ENCODE peak calls at places on chromosomes 3 and 15, in seven cellular contexts. D is uterus, H is cardiac muscle cell, K is WERI-Rb-1, G is Calu3, N is foreskin keratinocyte, W is dorsolateral prefrontal cortex. I is an unnamed sample.

GRCh38 chr15:38671675-38672141 is 107.1 kb upstream of the RASGRP1 start:
- DNase-seq in D (no peak), H (no peak), K (no peak), G (no peak), N (no peak), W (no peak), I (no peak)

GRCh38 chr3:45552773-45553371 is 41.7 kb upstream of the LIMD1 start:
- DNase-seq in D (no peak), H (no peak), K (no peak), G (no peak), N (no peak), W (no peak), I (no peak)

GRCh38 chr15:78353093-78353492 is 12.9 kb downstream of the CRABP1 start:
- DNase-seq in D (no peak), H (no peak), K (no peak), G (no peak), N (no peak), W (no peak), I (no peak)

GRCh38 chr3:14784087-14784596 is 34.6 kb upstream of the FGD5 start:
- DNase-seq in D (no peak), H (peak), K (no peak), G (no peak), N (no peak), W (no peak), I (peak)

GRCh38 chr3:16290007-16290826 is 25.2 kb downstream of the OXNAD1 start:
- DNase-seq in D (peak), H (peak), K (peak), G (peak), N (peak), W (no peak), I (no peak)

GRCh38 chr3:175343946-175344345 is 484.8 kb downstream of the NAALADL2 start:
- DNase-seq in D (no peak), H (no peak), K (no peak), G (no peak), N (no peak), W (no peak), I (no peak)

GRCh38 chr3:11522398-11522715 is 121.4 kb downstream of the VGLL4 start:
- DNase-seq in D (no peak), H (no peak), K (no peak), G (no peak), N (peak), W (no peak), I (no peak)

GRCh38 chr3:63940389-63940757 is 28.2 kb upstream of the SCAANT1 start:
- DNase-seq in D (no peak), H (peak), K (no peak), G (no peak), N (peak), W (no peak), I (no peak)

GRCh38 chr15:99424978-99425665 is 140.7 kb upstream of the MEF2A start:
- DNase-seq in D (peak), H (peak), K (no peak), G (peak), N (peak), W (peak), I (peak)

GRCh38 chr3:63042866-63043265 is 167.7 kb upstream of the CADPS start:
- DNase-seq in D (no peak), H (no peak), K (no peak), G (no peak), N (no peak), W (no peak), I (no peak)

GRCh38 chr3:33001889-33002288 is 50.4 kb downstream of the CCR4 start:
- DNase-seq in D (no peak), H (no peak), K (no peak), G (no peak), N (no peak), W (no peak), I (no peak)

GRCh38 chr15:69304176-69304533 is 5.4 kb downstream of the PAQR5 start:
- DNase-seq in D (no peak), H (peak), K (no peak), G (no peak), N (peak), W (no peak), I (no peak)

GRCh38 chr3:135238866-135239434 is 443.9 kb downstream of the EPHB1 start:
- DNase-seq in D (no peak), H (no peak), K (no peak), G (no peak), N (no peak), W (no peak), I (no peak)

GRCh38 chr15:35306361-35306981 is 221.4 kb upstream of the NANOGP8 start:
- DNase-seq in D (no peak), H (peak), K (no peak), G (peak), N (peak), W (no peak), I (no peak)

GRCh38 chr3:119937229-119937628 is 155.3 kb downstream of the NR1I2 start:
- DNase-seq in D (no peak), H (peak), K (no peak), G (no peak), N (no peak), W (no peak), I (no peak)

GRCh38 chr15:45795487-45796069 is 160.7 kb downstream of the SQOR start:
- DNase-seq in D (no peak), H (peak), K (peak), G (peak), N (peak), W (no peak), I (no peak)

GRCh38 chr3:25471081-25471768 is 43.2 kb downstream of the RARB start:
- DNase-seq in D (no peak), H (peak), K (no peak), G (no peak), N (no peak), W (no peak), I (no peak)

GRCh38 chr3:76267991-76268390 is 482.6 kb upstream of the ZNF717 start:
- DNase-seq in D (no peak), H (no peak), K (no peak), G (no peak), N (no peak), W (no peak), I (no peak)

GRCh38 chr15:85330941-85331588 is 49.3 kb upstream of the AKAP13 start:
- DNase-seq in D (peak), H (peak), K (peak), G (peak), N (peak), W (peak), I (peak)

GRCh38 chr3:149713730-149714654 is 38.3 kb downstream of the COMMD2 start:
- DNase-seq in D (no peak), H (no peak), K (no peak), G (no peak), N (no peak), W (no peak), I (no peak)

GRCh38 chr3:185328324-185329004 is 34.5 kb upstream of the MAP3K13 start:
- DNase-seq in D (no peak), H (no peak), K (no peak), G (peak), N (no peak), W (no peak), I (no peak)

GRCh38 chr3:123286308-123287023 is 84.7 kb downstream of the SEC22A start:
- DNase-seq in D (no peak), H (peak), K (peak), G (peak), N (peak), W (no peak), I (no peak)

GRCh38 chr3:39192490-39193092 is at the start of gene XIRP1:
- DNase-seq in D (no peak), H (no peak), K (no peak), G (no peak), N (no peak), W (no peak), I (no peak)

GRCh38 chr3:99833833-99834583 is 16.3 kb downstream of the CMSS1 start:
- DNase-seq in D (no peak), H (no peak), K (no peak), G (no peak), N (no peak), W (no peak), I (no peak)

GRCh38 chr3:93989241-93989640 is 9.3 kb downstream of the ARL13B start:
- DNase-seq in D (no peak), H (no peak), K (no peak), G (no peak), N (no peak), W (no peak), I (no peak)

GRCh38 chr15:63628123-63628822 is 31.1 kb downstream of the FBXL22 start:
- DNase-seq in D (no peak), H (peak), K (no peak), G (no peak), N (no peak), W (no peak), I (no peak)

DNA sequence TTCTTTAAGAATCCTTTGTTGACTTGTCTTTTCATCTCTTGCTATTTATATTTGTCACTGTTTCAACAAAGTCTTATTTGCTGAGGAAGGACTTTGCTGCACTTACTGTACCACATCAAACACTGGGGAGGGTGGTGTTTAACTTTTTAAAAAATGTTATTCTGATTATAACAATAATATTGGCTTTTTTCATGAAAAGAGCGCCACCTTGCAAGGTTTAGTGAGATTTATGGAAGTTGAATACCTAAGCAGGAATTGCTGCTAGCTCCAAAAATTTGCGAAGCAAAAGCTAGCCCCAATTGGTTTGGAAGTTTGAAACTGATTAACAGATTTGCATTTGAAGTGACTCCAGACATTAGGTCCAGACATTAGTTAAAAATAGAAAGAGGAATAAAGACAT is 6.7 kb downstream of the ZIC1 start:
- DNase-seq in D (no peak), H (no peak), K (no peak), G (no peak), N (no peak), W (no peak), I (no peak)
- TF ChIP-seq CTCF in D (no peak), H (no peak), K (no peak), G (no peak), N (no peak), W (no peak), I (no peak)

GRCh38 chr15:59185725-59186124 is 20.9 kb upstream of the LDHAL6B start:
- DNase-seq in D (no peak), H (no peak), K (no peak), G (no peak), N (no peak), W (no peak), I (no peak)
- TF ChIP-seq CTCF in D (no peak), H (no peak), K (no peak), G (no peak), N (peak), W (no peak), I (no peak)

GRCh38 chr3:122219242-122219872 is 35.9 kb downstream of the CASR start:
- DNase-seq in D (no peak), H (no peak), K (no peak), G (no peak), N (peak), W (no peak), I (no peak)
- TF ChIP-seq CTCF in D (no peak), H (no peak), K (no peak), G (no peak), N (no peak), W (no peak), I (no peak)

DNA sequence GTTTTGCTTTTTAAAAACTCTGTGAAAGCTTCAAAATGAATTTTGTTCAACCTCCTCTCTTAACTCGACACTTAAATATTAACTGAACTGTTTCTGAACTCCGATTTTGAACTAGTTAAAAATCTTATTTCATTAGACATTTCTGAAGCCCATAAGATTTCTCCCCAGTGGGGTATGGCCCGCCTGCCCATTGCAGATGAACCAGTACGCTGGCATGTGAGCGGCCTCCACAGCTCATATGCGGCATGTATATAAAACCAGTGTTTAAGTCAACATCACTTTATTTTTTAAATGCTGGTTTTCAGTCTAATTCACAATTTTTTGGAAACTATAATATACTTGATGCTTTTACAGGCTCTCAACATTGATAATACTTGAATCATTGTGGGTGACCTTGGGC is 50.2 kb downstream of the CPN2 start:
- DNase-seq in D (no peak), H (no peak), K (no peak), G (no peak), N (no peak), W (no peak), I (no peak)
- TF ChIP-seq CTCF in D (no peak), H (no peak), K (no peak), G (no peak), N (no peak), W (no peak), I (no peak)

DNA sequence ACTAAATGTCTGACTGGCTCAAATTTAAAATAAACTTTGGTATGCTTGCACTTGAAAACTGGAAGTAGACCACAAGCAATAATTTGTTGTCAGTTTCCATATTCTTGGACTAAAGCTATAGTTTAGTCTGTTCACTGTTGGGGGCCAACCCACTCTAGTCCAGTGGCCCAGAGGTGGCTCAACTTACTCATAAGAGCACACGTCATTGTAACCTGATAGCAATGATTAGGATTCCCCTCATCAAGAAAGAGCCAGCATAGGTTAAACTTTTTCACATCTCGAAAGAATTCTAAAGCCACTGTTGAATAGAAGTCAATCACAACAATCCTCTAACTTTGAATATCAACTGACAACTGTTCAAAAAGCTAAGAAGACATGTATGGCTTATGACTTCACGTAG is 147.0 kb downstream of the MEIS2 start:
- DNase-seq in D (no peak), H (no peak), K (no peak), G (no peak), N (no peak), W (no peak), I (no peak)
- TF ChIP-seq CTCF in D (no peak), H (no peak), K (no peak), G (no peak), N (no peak), W (no peak), I (no peak)

GRCh38 chr3:4978259-4978965 is 825 bp upstream of the BHLHE40 start:
- DNase-seq in D (peak), H (peak), K (peak), G (peak), N (peak), W (peak), I (peak)

GRCh38 chr3:4976109-4976508 is 3.1 kb upstream of the BHLHE40 start:
- DNase-seq in D (peak), H (peak), K (peak), G (peak), N (peak), W (no peak), I (no peak)

GRCh38 chr3:4977889-4978258 is 1.4 kb upstream of the BHLHE40 start:
- DNase-seq in D (no peak), H (no peak), K (no peak), G (no peak), N (no peak), W (no peak), I (no peak)

GRCh38 chr3:4978966-4979400 is 254 bp upstream of the BHLHE40 start:
- DNase-seq in D (peak), H (peak), K (peak), G (peak), N (peak), W (peak), I (peak)

DNA sequence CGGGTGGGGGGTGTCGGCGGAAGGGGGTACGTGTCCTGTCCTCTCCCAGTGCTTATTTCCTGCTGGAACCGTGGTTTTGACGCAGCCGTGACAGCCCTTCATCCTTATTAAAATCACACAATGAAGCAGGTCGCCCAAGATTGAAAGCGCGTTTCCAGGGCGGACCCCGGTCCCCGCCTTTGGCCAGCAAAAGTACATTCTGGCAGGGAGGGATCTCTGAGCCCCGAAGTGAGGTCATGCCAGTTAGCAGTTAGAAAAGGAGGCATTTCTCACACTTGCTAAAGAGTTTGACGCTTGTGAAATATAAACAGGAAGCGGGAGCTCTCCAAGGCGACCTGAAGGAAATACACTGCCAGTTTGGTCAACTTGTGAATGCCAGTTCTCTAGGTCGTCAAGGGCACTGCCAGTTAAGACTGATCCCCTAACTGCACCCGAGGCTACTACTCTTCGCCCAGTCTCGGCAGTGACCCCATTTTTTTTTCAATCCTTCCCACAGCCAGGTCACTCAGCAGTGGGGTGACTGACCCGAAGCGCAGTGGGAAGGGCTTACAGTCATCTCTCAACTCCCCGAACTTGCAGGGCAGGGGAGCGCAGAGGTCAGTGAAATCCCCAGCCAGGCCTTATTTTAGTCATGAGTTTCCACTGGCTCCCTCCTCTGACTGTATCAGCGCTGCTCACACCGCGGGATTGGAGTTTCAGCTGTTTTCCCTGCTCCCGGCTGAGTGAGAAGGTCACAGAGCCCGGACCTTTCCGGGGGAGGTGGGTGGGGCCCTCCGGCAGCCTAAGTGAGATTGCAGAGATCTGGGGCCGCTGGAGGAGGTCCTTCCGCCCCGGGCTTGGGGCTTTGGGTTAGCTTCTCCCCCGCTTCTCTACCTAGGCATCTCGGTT is 2.0 kb upstream of the BHLHE40 start:
- DNase-seq in D (peak), H (peak), K (peak), G (peak), N (peak), W (peak), I (no peak)
- TF ChIP-seq CTCF in D (peak), H (peak), K (no peak), G (no peak), N (peak), W (no peak), I (no peak)

GRCh38 chr15:40939909-40940801 is 11.0 kb downstream of the DLL4 start:
- DNase-seq in D (peak), H (no peak), K (no peak), G (no peak), N (no peak), W (no peak), I (no peak)
- TF ChIP-seq CTCF in D (no peak), H (no peak), K (no peak), G (no peak), N (no peak), W (no peak), I (no peak)

GRCh38 chr3:188832961-188833615 is 338.7 kb upstream of the TPRG1 start:
- DNase-seq in D (no peak), H (peak), K (no peak), G (no peak), N (peak), W (no peak), I (no peak)

GRCh38 chr3:188829577-188829976 is 342.2 kb upstream of the TPRG1 start:
- DNase-seq in D (no peak), H (no peak), K (no peak), G (no peak), N (no peak), W (no peak), I (no peak)

GRCh38 chr3:188827593-188827992 is 344.2 kb upstream of the TPRG1 start:
- DNase-seq in D (no peak), H (peak), K (no peak), G (no peak), N (no peak), W (no peak), I (no peak)

GRCh38 chr3:188832146-188832545 is 339.6 kb upstream of the TPRG1 start:
- DNase-seq in D (no peak), H (no peak), K (no peak), G (no peak), N (peak), W (no peak), I (no peak)

DNA sequence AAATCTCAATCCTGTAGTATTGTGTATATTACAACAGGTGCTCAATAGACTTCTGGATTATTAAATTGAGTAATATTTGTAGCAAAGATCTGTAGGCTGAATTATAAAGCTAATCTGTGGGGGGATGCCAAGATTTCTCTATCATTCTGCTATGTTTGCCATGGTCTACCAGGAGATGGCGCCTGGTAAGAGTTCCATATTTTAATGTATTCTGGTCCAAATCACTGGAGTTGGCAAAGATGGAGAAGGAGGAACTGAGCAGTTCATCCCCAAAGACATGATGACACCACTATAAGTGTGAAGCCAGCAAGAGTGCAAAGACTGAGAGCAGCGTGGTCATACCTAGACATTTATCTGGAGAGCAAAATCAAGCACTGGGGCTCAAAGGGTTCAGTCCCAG is 340.8 kb upstream of the TPRG1 start:
- DNase-seq in D (no peak), H (peak), K (no peak), G (peak), N (no peak), W (no peak), I (no peak)
- TF ChIP-seq CTCF in D (no peak), H (peak), K (peak), G (peak), N (peak), W (no peak), I (no peak)